ENCODE peak calls at places on chromosomes 11 and 22, in five cellular contexts. W, E, A, Z and M are unnamed samples.

GRCh38 chr22:28791841-28792490 is 8.4 kb downstream of the XBP1 start:
- DNase-seq in W (no peak), Z (no peak), A (no peak), E (no peak), M (no peak)

GRCh38 chr11:118145285-118146227 is 7.1 kb downstream of the SCN4B start:
- DNase-seq in E (peak), A (peak), Z (peak), W (peak), M (peak)

GRCh38 chr11:33682446-33682845 is 18.2 kb downstream of the C11orf91 start:
- DNase-seq in A (no peak), E (no peak), W (no peak), Z (no peak), M (no peak)

GRCh38 chr11:11389238-11389637 is 36.2 kb upstream of the CSNK2A3 start:
- DNase-seq in Z (peak), W (no peak), A (no peak), E (no peak), M (peak)

GRCh38 chr11:19954899-19955298 is 205.4 kb downstream of the DBX1 start:
- DNase-seq in E (no peak), A (no peak), Z (no peak), W (peak), M (peak)

GRCh38 chr22:22941831-22942510 is 54.4 kb downstream of the IGLL5 start:
- DNase-seq in Z (no peak), W (no peak), E (no peak), A (no peak), M (no peak)

GRCh38 chr11:132184079-132184478 is 813.7 kb downstream of the NTM start:
- DNase-seq in E (no peak), W (no peak), A (no peak), Z (no peak), M (no peak)

GRCh38 chr11:27735281-27735680 is 35.0 kb upstream of the BDNF start:
- DNase-seq in Z (no peak), A (no peak), W (no peak), E (no peak), M (no peak)